ENCODE peak calls at places on chromosomes 5 and 9, in five cellular contexts. P is RWPE1; H is aorta; B is GM23338; Y is CD8-positive, alpha-beta memory T cell. M is an unnamed sample.

GRCh38 chr9:116697341-116697740 is 10.2 kb downstream of the TRIM32 start:
- DNase-seq in P (no peak), H (no peak), B (no peak), Y (no peak), M (no peak)

GRCh38 chr5:81195334-81195929 is 37.7 kb upstream of the CKMT2 start:
- DNase-seq in P (no peak), H (no peak), B (no peak), Y (no peak), M (no peak)

GRCh38 chr5:159038907-159039306 is 60.8 kb downstream of the EBF1 start:
- DNase-seq in P (no peak), H (peak; percentile 52), B (no peak), Y (no peak), M (no peak)

GRCh38 chr5:124670672-124671592 is 75.5 kb downstream of the ZNF608 start:
- DNase-seq in P (no peak), H (no peak), B (no peak), Y (no peak), M (no peak)

GRCh38 chr5:39906146-39906545 is 481.4 kb upstream of the DAB2 start:
- DNase-seq in P (peak; percentile 22), H (no peak), B (no peak), Y (no peak), M (no peak)

GRCh38 chr5:32443145-32443540 is 1.4 kb downstream of the ZFR start:
- DNase-seq in P (peak; percentile 30), H (no peak), B (peak; percentile 16), Y (peak; percentile 3), M (no peak)

GRCh38 chr5:120817044-120817985 is 353.2 kb downstream of the PRR16 start:
- DNase-seq in P (no peak), H (no peak), B (peak; percentile 68), Y (no peak), M (no peak)

GRCh38 chr5:73288803-73289720 is 116.1 kb downstream of the TMEM174 start:
- DNase-seq in P (no peak), H (no peak), B (peak; percentile 68), Y (no peak), M (no peak)

GRCh38 chr9:93295031-93295430 is 111.1 kb downstream of the WNK2 start:
- DNase-seq in P (no peak), H (no peak), B (no peak), Y (no peak), M (no peak)

GRCh38 chr9:36101916-36102741 is 34.4 kb upstream of the GLIPR2 start:
- DNase-seq in P (peak; percentile 74), H (no peak), B (no peak), Y (no peak), M (no peak)

GRCh38 chr5:146447734-146448380 is 724 bp downstream of the TCERG1 start:
- DNase-seq in P (peak; percentile 33), H (no peak), B (peak; percentile 25), Y (peak; percentile 2), M (no peak)

GRCh38 chr9:137313956-137314560 is 12.0 kb upstream of the NRARP start:
- DNase-seq in P (peak; percentile 5), H (peak; percentile 38), B (no peak), Y (no peak), M (no peak)

GRCh38 chr9:86700601-86701000 is 246.7 kb downstream of the GAS1 start:
- DNase-seq in P (no peak), H (peak; percentile 71), B (no peak), Y (no peak), M (peak; percentile 48)

GRCh38 chr9:137143459-137143858 is 4.5 kb downstream of the GRIN1 start:
- DNase-seq in P (no peak), H (no peak), B (no peak), Y (no peak), M (no peak)

GRCh38 chr9:118059520-118060278 is 355.5 kb downstream of the TLR4 start:
- DNase-seq in P (peak; percentile 8), H (no peak), B (peak; percentile 77), Y (no peak), M (no peak)

GRCh38 chr5:67493676-67494075 is 297.1 kb upstream of the CD180 start:
- DNase-seq in P (peak; percentile 22), H (no peak), B (peak; percentile 33), Y (no peak), M (peak; percentile 15)

GRCh38 chr9:10339152-10339551 is 273.6 kb downstream of the PTPRD start:
- DNase-seq in P (no peak), H (no peak), B (peak; percentile 52), Y (no peak), M (no peak)

GRCh38 chr9:17824191-17824926 is 245.5 kb downstream of the SH3GL2 start:
- DNase-seq in P (no peak), H (no peak), B (peak; percentile 60), Y (no peak), M (no peak)

GRCh38 chr5:103927739-103928138 is 365.1 kb upstream of the NUDT12 start:
- DNase-seq in P (no peak), H (no peak), B (peak; percentile 2), Y (no peak), M (no peak)

GRCh38 chr5:176589039-176589769 is 20.8 kb downstream of the GPRIN1 start:
- DNase-seq in P (no peak), H (no peak), B (no peak), Y (no peak), M (no peak)

GRCh38 chr5:134553816-134554215 is 28.3 kb downstream of the JADE2 start:
- DNase-seq in P (no peak), H (no peak), B (no peak), Y (no peak), M (no peak)

GRCh38 chr9:23123048-23123632 is 676.5 kb downstream of the DMRTA1 start:
- DNase-seq in P (peak; percentile 16), H (no peak), B (peak; percentile 72), Y (no peak), M (peak; percentile 25)

GRCh38 chr5:79878721-79879336 is 112.2 kb downstream of the MTX3 start:
- DNase-seq in P (peak; percentile 33), H (no peak), B (peak; percentile 75), Y (no peak), M (no peak)

GRCh38 chr9:5698810-5699556 is 70.1 kb downstream of the RIC1 start:
- DNase-seq in P (no peak), H (no peak), B (no peak), Y (no peak), M (no peak)

GRCh38 chr9:31541626-31542025 is 842.8 kb upstream of the ACO1 start:
- DNase-seq in P (no peak), H (no peak), B (no peak), Y (no peak), M (no peak)

GRCh38 chr5:179151521-179152118 is 91.4 kb downstream of the ZNF354C start:
- DNase-seq in P (no peak), H (no peak), B (no peak), Y (no peak), M (no peak)

GRCh38 chr9:684950-685340 is 156.6 kb upstream of the DMRT1 start:
- DNase-seq in P (no peak), H (no peak), B (no peak), Y (no peak), M (no peak)

GRCh38 chr9:97554566-97555075 is 53.2 kb downstream of the TMOD1 start:
- DNase-seq in P (no peak), H (no peak), B (no peak), Y (no peak), M (no peak)

GRCh38 chr9:32350682-32351081 is 33.8 kb upstream of the ACO1 start:
- DNase-seq in P (peak; percentile 11), H (no peak), B (peak; percentile 53), Y (no peak), M (no peak)

GRCh38 chr5:5736007-5736406 is 313.5 kb downstream of the ICE1 start:
- DNase-seq in P (no peak), H (no peak), B (no peak), Y (no peak), M (no peak)

GRCh38 chr9:91157891-91158660 is 203.6 kb downstream of the AUH start:
- DNase-seq in P (no peak), H (no peak), B (no peak), Y (no peak), M (no peak)

GRCh38 chr9:131960311-131960710 is 119.4 kb downstream of the MED27 start:
- DNase-seq in P (peak; percentile 41), H (no peak), B (no peak), Y (no peak), M (no peak)
- H3K27ac ChIP-seq in P (no peak overlapping the region), H (no peak overlapping the region), B (no peak overlapping the region), Y (no peak overlapping the region), M (peak overlapping the region; percentile 92)

GRCh38 chr9:129891519-129891918 is 56.3 kb downstream of the USP20 start:
- DNase-seq in P (no peak), H (no peak), B (no peak), Y (no peak), M (no peak)
- H3K27ac ChIP-seq in P (no peak overlapping the region), H (no peak overlapping the region), B (peak overlapping the region; percentile 97), Y (peak overlapping the region; percentile 21), M (peak overlapping the region; percentile 60)

DNA sequence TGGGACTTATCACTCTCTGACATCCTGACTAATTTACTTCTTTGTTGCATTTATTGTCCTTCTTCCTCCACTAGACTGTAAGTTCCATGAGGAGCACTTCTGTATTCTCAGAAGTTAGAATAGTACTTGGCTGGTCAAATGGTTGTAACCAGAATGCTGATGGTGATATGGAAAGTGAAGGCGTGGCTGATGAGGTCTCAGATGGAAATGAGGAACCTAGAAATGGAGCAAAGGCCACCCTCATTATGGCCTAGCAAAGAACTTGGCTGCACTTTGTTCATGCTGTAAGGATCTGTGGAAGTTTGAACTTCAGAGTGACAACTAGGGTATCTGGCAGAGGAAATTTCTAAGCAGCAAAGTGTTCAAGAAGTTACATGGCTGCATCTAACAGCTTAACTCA is 15.1 kb upstream of the SLC22A5 start:
- DNase-seq in P (no peak), H (no peak), B (no peak), Y (no peak), M (no peak)
- H3K27ac ChIP-seq in P (no peak overlapping the region), H (no peak overlapping the region), B (no peak overlapping the region), Y (no peak overlapping the region), M (no peak overlapping the region)

GRCh38 chr5:57032151-57032551 is 80.2 kb upstream of the MIER3 start:
- DNase-seq in P (peak; percentile 72), H (no peak), B (no peak), Y (no peak), M (no peak)
- H3K27ac ChIP-seq in P (no peak overlapping the region), H (no peak overlapping the region), B (no peak overlapping the region), Y (no peak overlapping the region), M (no peak overlapping the region)

GRCh38 chr5:140044041-140044440 is 942 bp upstream of the NRG2 start:
- DNase-seq in P (no peak), H (no peak), B (peak; percentile 54), Y (no peak), M (no peak)
- H3K27ac ChIP-seq in P (no peak overlapping the region), H (no peak overlapping the region), B (no peak overlapping the region), Y (no peak overlapping the region), M (peak overlapping the region; percentile 77)